ENCODE peak calls at places on chromosomes 16 and 17, in six cellular contexts. Q, G, T, B, V and D are unnamed samples.

GRCh38 chr17:8839410-8839935 is 28.0 kb downstream of the PIK3R6 start:
- DNase-seq in Q (no peak), G (no peak), T (no peak), B (no peak), V (no peak), D (no peak)

GRCh38 chr16:54444851-54445523 is 158.4 kb upstream of the IRX3 start:
- DNase-seq in Q (no peak), G (no peak), T (no peak), B (no peak), V (peak), D (no peak)

GRCh38 chr17:32553168-32553567 is 66.4 kb downstream of the CDK5R1 start:
- DNase-seq in Q (no peak), G (no peak), T (no peak), B (no peak), V (no peak), D (no peak)

GRCh38 chr16:56910654-56911539 is 21.0 kb upstream of the HERPUD1 start:
- DNase-seq in Q (peak), G (no peak), T (peak), B (no peak), V (peak), D (no peak)

GRCh38 chr16:79191933-79192332 is 408.6 kb downstream of the MAF start:
- DNase-seq in Q (no peak), G (no peak), T (no peak), B (no peak), V (no peak), D (no peak)

GRCh38 chr17:17177186-17177585 is 28.9 kb downstream of the PLD6 start:
- DNase-seq in Q (no peak), G (no peak), T (no peak), B (no peak), V (no peak), D (no peak)

GRCh38 chr16:47084198-47084597 is 59.5 kb downstream of the NETO2 start:
- DNase-seq in Q (no peak), G (no peak), T (no peak), B (no peak), V (no peak), D (no peak)

GRCh38 chr16:2838928-2839327 is 8.8 kb downstream of the ZG16B start:
- DNase-seq in Q (peak), G (no peak), T (peak), B (peak), V (peak), D (peak)

GRCh38 chr17:67245694-67246397 is 850 bp upstream of the HELZ start:
- DNase-seq in Q (no peak), G (peak), T (no peak), B (peak), V (no peak), D (peak)

GRCh38 chr17:34287858-34288257 is 2.3 kb downstream of the CCL11 start:
- DNase-seq in Q (no peak), G (no peak), T (no peak), B (no peak), V (peak), D (no peak)

GRCh38 chr17:38430316-38430715 is 2.1 kb downstream of the ARHGAP23 start:
- DNase-seq in Q (no peak), G (no peak), T (no peak), B (no peak), V (peak), D (no peak)

GRCh38 chr16:70493863-70494770 is 29.2 kb downstream of the COG4 start:
- DNase-seq in Q (no peak), G (no peak), T (no peak), B (no peak), V (no peak), D (no peak)

GRCh38 chr17:78133971-78134898 is 3.7 kb downstream of the TMC8 start:
- DNase-seq in Q (no peak), G (peak), T (no peak), B (peak), V (peak), D (peak)

GRCh38 chr17:80006339-80006720 is 29.3 kb downstream of the TBC1D16 start:
- DNase-seq in Q (no peak), G (no peak), T (no peak), B (no peak), V (no peak), D (no peak)

GRCh38 chr16:57590654-57591085 is 37.8 kb upstream of the ADGRG1 start:
- DNase-seq in Q (no peak), G (no peak), T (peak), B (no peak), V (peak), D (peak)

GRCh38 chr16:75116081-75116910 is at the start of gene LDHD:
- DNase-seq in Q (no peak), G (no peak), T (no peak), B (peak), V (peak), D (no peak)

GRCh38 chr16:51328708-51329107 is 177.6 kb upstream of the SALL1 start:
- DNase-seq in Q (no peak), G (no peak), T (no peak), B (no peak), V (no peak), D (no peak)

GRCh38 chr17:41377546-41377945 is 4.6 kb downstream of the KRT34 start:
- DNase-seq in Q (no peak), G (no peak), T (no peak), B (no peak), V (peak), D (no peak)

GRCh38 chr16:1183235-1183907 is 30.5 kb downstream of the CACNA1H start:
- DNase-seq in Q (peak), G (no peak), T (no peak), B (no peak), V (peak), D (no peak)

GRCh38 chr17:67365762-67366192 is 600 bp downstream of the PSMD12 start:
- DNase-seq in Q (no peak), G (peak), T (no peak), B (no peak), V (peak), D (no peak)

GRCh38 chr16:66619534-66620418 is 15.3 kb downstream of the CMTM3 start:
- DNase-seq in Q (no peak), G (no peak), T (peak), B (no peak), V (peak), D (no peak)

GRCh38 chr17:60757437-60757836 is 79.8 kb downstream of the BCAS3 start:
- DNase-seq in Q (no peak), G (no peak), T (no peak), B (no peak), V (no peak), D (no peak)

GRCh38 chr16:85767569-85767968 is 16.7 kb upstream of the C16orf74 start:
- DNase-seq in Q (peak), G (no peak), T (peak), B (no peak), V (peak), D (peak)

GRCh38 chr16:53191413-53191812 is 136.6 kb downstream of the CHD9 start:
- DNase-seq in Q (no peak), G (no peak), T (no peak), B (no peak), V (no peak), D (no peak)

GRCh38 chr16:87380875-87381274 is 2.7 kb downstream of the FBXO31 start:
- DNase-seq in Q (no peak), G (no peak), T (no peak), B (peak), V (peak), D (no peak)

GRCh38 chr17:27295945-27296344 is 2.0 kb downstream of the WSB1 start:
- DNase-seq in Q (no peak), G (no peak), T (no peak), B (no peak), V (peak), D (no peak)

GRCh38 chr16:70770291-70770967 is 30.5 kb downstream of the VAC14 start:
- DNase-seq in Q (no peak), G (no peak), T (no peak), B (no peak), V (no peak), D (no peak)

GRCh38 chr16:24165273-24165672 is 90.9 kb upstream of the CACNG3 start:
- DNase-seq in Q (no peak), G (no peak), T (no peak), B (no peak), V (no peak), D (no peak)

GRCh38 chr17:34151081-34151480 is 104.0 kb upstream of the CCL2 start:
- DNase-seq in Q (no peak), G (no peak), T (no peak), B (no peak), V (peak), D (no peak)

GRCh38 chr16:19330801-19331484 is 45.4 kb downstream of the CLEC19A start:
- DNase-seq in Q (no peak), G (no peak), T (no peak), B (no peak), V (peak), D (no peak)

GRCh38 chr16:3503513-3503912 is 2.7 kb downstream of the CLUAP1 start:
- DNase-seq in Q (no peak), G (peak), T (no peak), B (no peak), V (no peak), D (no peak)